ENCODE peak calls at places on chromosomes 16 and 17, in six cellular contexts. One of them, this sample, is unnamed.

GRCh38 chr16:79185681-79186080 is 414.9 kb downstream of the MAF start:
- DNase-seq in CD8-positive, alpha-beta T cell: no peak
- DNase-seq in AG10803: no peak
- DNase-seq in A549: no peak
- DNase-seq in tibial artery: no peak
- DNase-seq in fibroblast of lung: no peak
- DNase-seq in this sample: no peak

GRCh38 chr17:8869416-8869815 is 1.9 kb upstream of the PIK3R6 start:
- DNase-seq in CD8-positive, alpha-beta T cell: no peak
- DNase-seq in AG10803: no peak
- DNase-seq in A549: no peak
- DNase-seq in tibial artery: no peak
- DNase-seq in fibroblast of lung: no peak
- DNase-seq in this sample: peak

GRCh38 chr17:17836818-17837379 is at the start of gene SREBF1:
- DNase-seq in CD8-positive, alpha-beta T cell: peak
- DNase-seq in AG10803: no peak
- DNase-seq in A549: peak
- DNase-seq in tibial artery: peak
- DNase-seq in fibroblast of lung: peak
- DNase-seq in this sample: no peak

GRCh38 chr17:2179615-2180295 is 123.8 kb downstream of the SMG6 start:
- DNase-seq in CD8-positive, alpha-beta T cell: no peak
- DNase-seq in AG10803: peak
- DNase-seq in A549: no peak
- DNase-seq in tibial artery: peak
- DNase-seq in fibroblast of lung: peak
- DNase-seq in this sample: no peak

GRCh38 chr17:29433551-29433950 is 43.4 kb downstream of the TAOK1 start:
- DNase-seq in CD8-positive, alpha-beta T cell: no peak
- DNase-seq in AG10803: no peak
- DNase-seq in A549: no peak
- DNase-seq in tibial artery: no peak
- DNase-seq in fibroblast of lung: no peak
- DNase-seq in this sample: no peak

GRCh38 chr17:44909681-44910144 is 5.6 kb downstream of the GFAP start:
- DNase-seq in CD8-positive, alpha-beta T cell: no peak
- DNase-seq in AG10803: peak
- DNase-seq in A549: no peak
- DNase-seq in tibial artery: no peak
- DNase-seq in fibroblast of lung: peak
- DNase-seq in this sample: no peak

GRCh38 chr17:10305336-10306096 is 67.3 kb downstream of the MYH13 start:
- DNase-seq in CD8-positive, alpha-beta T cell: no peak
- DNase-seq in AG10803: no peak
- DNase-seq in A549: no peak
- DNase-seq in tibial artery: no peak
- DNase-seq in fibroblast of lung: no peak
- DNase-seq in this sample: no peak

GRCh38 chr16:64092284-64092683 is 1029.6 kb downstream of the CDH11 start:
- DNase-seq in CD8-positive, alpha-beta T cell: no peak
- DNase-seq in AG10803: peak
- DNase-seq in A549: peak
- DNase-seq in tibial artery: no peak
- DNase-seq in fibroblast of lung: peak
- DNase-seq in this sample: no peak

GRCh38 chr17:70298929-70299529 is 129.7 kb downstream of the KCNJ2 start:
- DNase-seq in CD8-positive, alpha-beta T cell: no peak
- DNase-seq in AG10803: no peak
- DNase-seq in A549: no peak
- DNase-seq in tibial artery: no peak
- DNase-seq in fibroblast of lung: no peak
- DNase-seq in this sample: no peak

GRCh38 chr16:19177111-19177747 is 9.2 kb downstream of the SYT17 start:
- DNase-seq in CD8-positive, alpha-beta T cell: no peak
- DNase-seq in AG10803: no peak
- DNase-seq in A549: peak
- DNase-seq in tibial artery: no peak
- DNase-seq in fibroblast of lung: no peak
- DNase-seq in this sample: no peak

GRCh38 chr17:68794636-68795503 is 160.3 kb downstream of the ABCA8 start:
- DNase-seq in CD8-positive, alpha-beta T cell: no peak
- DNase-seq in AG10803: peak
- DNase-seq in A549: no peak
- DNase-seq in tibial artery: peak
- DNase-seq in fibroblast of lung: peak
- DNase-seq in this sample: no peak

GRCh38 chr17:34581446-34582184 is 2.2 kb downstream of the TMEM132E start:
- DNase-seq in CD8-positive, alpha-beta T cell: no peak
- DNase-seq in AG10803: no peak
- DNase-seq in A549: no peak
- DNase-seq in tibial artery: no peak
- DNase-seq in fibroblast of lung: no peak
- DNase-seq in this sample: no peak

GRCh38 chr16:75048546-75048945 is 49.7 kb downstream of the ZNRF1 start:
- DNase-seq in CD8-positive, alpha-beta T cell: no peak
- DNase-seq in AG10803: no peak
- DNase-seq in A549: no peak
- DNase-seq in tibial artery: no peak
- DNase-seq in fibroblast of lung: peak
- DNase-seq in this sample: no peak

GRCh38 chr17:2964831-2965230 is 98.6 kb downstream of the OR1D5 start:
- DNase-seq in CD8-positive, alpha-beta T cell: no peak
- DNase-seq in AG10803: no peak
- DNase-seq in A549: no peak
- DNase-seq in tibial artery: no peak
- DNase-seq in fibroblast of lung: no peak
- DNase-seq in this sample: no peak

GRCh38 chr17:27463235-27463677 is 7.0 kb downstream of the KSR1 start:
- DNase-seq in CD8-positive, alpha-beta T cell: no peak
- DNase-seq in AG10803: peak
- DNase-seq in A549: no peak
- DNase-seq in tibial artery: no peak
- DNase-seq in fibroblast of lung: peak
- DNase-seq in this sample: no peak

GRCh38 chr17:27466748-27467375 is 10.6 kb downstream of the KSR1 start:
- DNase-seq in CD8-positive, alpha-beta T cell: peak
- DNase-seq in AG10803: no peak
- DNase-seq in A549: no peak
- DNase-seq in tibial artery: no peak
- DNase-seq in fibroblast of lung: no peak
- DNase-seq in this sample: no peak

GRCh38 chr17:27464431-27464830 is 8.2 kb downstream of the KSR1 start:
- DNase-seq in CD8-positive, alpha-beta T cell: no peak
- DNase-seq in AG10803: no peak
- DNase-seq in A549: no peak
- DNase-seq in tibial artery: no peak
- DNase-seq in fibroblast of lung: no peak
- DNase-seq in this sample: no peak

GRCh38 chr17:27469256-27469655 is 13.0 kb downstream of the KSR1 start:
- DNase-seq in CD8-positive, alpha-beta T cell: no peak
- DNase-seq in AG10803: no peak
- DNase-seq in A549: no peak
- DNase-seq in tibial artery: no peak
- DNase-seq in fibroblast of lung: no peak
- DNase-seq in this sample: no peak

DNA sequence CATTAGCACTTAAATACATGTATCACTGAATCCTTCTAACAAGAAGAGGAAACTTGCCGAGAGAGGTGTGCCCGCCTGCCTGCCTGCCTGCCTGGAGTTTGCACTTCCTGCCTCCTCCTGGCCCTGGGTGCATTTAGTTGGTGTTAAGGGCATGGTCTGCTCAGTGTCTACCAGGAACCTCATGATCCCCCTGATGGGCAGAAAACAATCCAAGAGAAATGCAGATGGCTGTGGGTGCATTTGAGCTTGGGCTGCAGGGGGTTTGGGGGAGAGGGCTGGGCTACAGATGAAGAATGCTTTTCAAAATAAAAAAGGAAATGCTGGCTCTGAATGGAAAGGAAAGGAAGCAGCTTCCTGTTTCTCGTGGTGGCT is 10.1 kb downstream of the KSR1 start:
- DNase-seq in CD8-positive, alpha-beta T cell: peak
- DNase-seq in AG10803: no peak
- DNase-seq in A549: no peak
- DNase-seq in tibial artery: no peak
- DNase-seq in fibroblast of lung: no peak
- DNase-seq in this sample: no peak
- H3K4me3 ChIP-seq in CD8-positive, alpha-beta T cell: no peak
- H3K4me3 ChIP-seq in AG10803: no peak
- H3K4me3 ChIP-seq in A549: no peak
- H3K4me3 ChIP-seq in tibial artery: no peak
- H3K4me3 ChIP-seq in fibroblast of lung: no peak
- H3K4me3 ChIP-seq in this sample: no peak

GRCh38 chr16:30761427-30761927 is 385 bp downstream of the CFAP119 start:
- DNase-seq in CD8-positive, alpha-beta T cell: peak
- DNase-seq in AG10803: no peak
- DNase-seq in A549: no peak
- DNase-seq in tibial artery: no peak
- DNase-seq in fibroblast of lung: peak
- DNase-seq in this sample: no peak
- TF ChIP-seq CTCF in CD8-positive, alpha-beta T cell: no peak
- TF ChIP-seq CTCF in AG10803: no peak
- TF ChIP-seq CTCF in A549: no peak
- TF ChIP-seq CTCF in tibial artery: no peak
- TF ChIP-seq CTCF in fibroblast of lung: no peak
- TF ChIP-seq CTCF in this sample: no peak

GRCh38 chr16:89931305-89931896 is 8.3 kb downstream of the TUBB3 start:
- DNase-seq in CD8-positive, alpha-beta T cell: no peak
- DNase-seq in AG10803: no peak
- DNase-seq in A549: no peak
- DNase-seq in tibial artery: no peak
- DNase-seq in fibroblast of lung: no peak
- DNase-seq in this sample: no peak
- H3K4me3 ChIP-seq in CD8-positive, alpha-beta T cell: no peak
- H3K4me3 ChIP-seq in AG10803: no peak
- H3K4me3 ChIP-seq in A549: no peak
- H3K4me3 ChIP-seq in tibial artery: no peak
- H3K4me3 ChIP-seq in fibroblast of lung: no peak
- H3K4me3 ChIP-seq in this sample: no peak

GRCh38 chr17:41417576-41418015 is 6.8 kb downstream of the KRT37 start:
- DNase-seq in CD8-positive, alpha-beta T cell: no peak
- DNase-seq in AG10803: no peak
- DNase-seq in A549: no peak
- DNase-seq in tibial artery: no peak
- DNase-seq in fibroblast of lung: no peak
- DNase-seq in this sample: no peak
- TF ChIP-seq CTCF in CD8-positive, alpha-beta T cell: no peak
- TF ChIP-seq CTCF in AG10803: peak
- TF ChIP-seq CTCF in A549: peak
- TF ChIP-seq CTCF in tibial artery: no peak
- TF ChIP-seq CTCF in fibroblast of lung: peak
- TF ChIP-seq CTCF in this sample: no peak

GRCh38 chr17:35791681-35792350 is 3.6 kb downstream of the MMP28 start:
- DNase-seq in CD8-positive, alpha-beta T cell: no peak
- DNase-seq in AG10803: no peak
- DNase-seq in A549: no peak
- DNase-seq in tibial artery: no peak
- DNase-seq in fibroblast of lung: no peak
- DNase-seq in this sample: no peak

GRCh38 chr17:35790826-35791225 is 4.6 kb downstream of the MMP28 start:
- DNase-seq in CD8-positive, alpha-beta T cell: no peak
- DNase-seq in AG10803: no peak
- DNase-seq in A549: no peak
- DNase-seq in tibial artery: no peak
- DNase-seq in fibroblast of lung: no peak
- DNase-seq in this sample: peak

GRCh38 chr17:35786941-35787432 is 8.5 kb downstream of the MMP28 start:
- DNase-seq in CD8-positive, alpha-beta T cell: no peak
- DNase-seq in AG10803: no peak
- DNase-seq in A549: peak
- DNase-seq in tibial artery: no peak
- DNase-seq in fibroblast of lung: no peak
- DNase-seq in this sample: no peak

GRCh38 chr17:35788504-35788998 is 6.9 kb downstream of the MMP28 start:
- DNase-seq in CD8-positive, alpha-beta T cell: no peak
- DNase-seq in AG10803: peak
- DNase-seq in A549: peak
- DNase-seq in tibial artery: no peak
- DNase-seq in fibroblast of lung: peak
- DNase-seq in this sample: no peak

DNA sequence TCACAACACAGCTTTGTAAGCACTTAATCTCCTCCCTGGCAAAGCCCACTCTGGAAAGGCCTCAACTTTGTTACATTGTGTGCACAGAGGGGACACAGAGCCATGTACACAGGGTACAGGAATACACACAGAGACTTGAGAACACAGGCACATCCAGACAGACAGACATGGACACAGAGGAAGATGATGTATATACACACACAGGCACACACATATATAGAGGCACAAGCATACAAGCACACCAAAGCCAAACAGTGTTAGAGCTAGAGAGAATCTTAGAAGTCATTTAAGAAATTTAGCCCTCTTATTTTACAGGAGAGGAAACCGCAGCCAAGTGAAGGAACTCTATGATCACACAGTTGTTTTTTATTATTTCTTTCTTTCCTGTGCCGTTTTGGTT is 6.4 kb downstream of the MMP28 start:
- DNase-seq in CD8-positive, alpha-beta T cell: no peak
- DNase-seq in AG10803: no peak
- DNase-seq in A549: no peak
- DNase-seq in tibial artery: no peak
- DNase-seq in fibroblast of lung: no peak
- DNase-seq in this sample: no peak
- H3K4me3 ChIP-seq in CD8-positive, alpha-beta T cell: no peak
- H3K4me3 ChIP-seq in AG10803: no peak
- H3K4me3 ChIP-seq in A549: no peak
- H3K4me3 ChIP-seq in tibial artery: no peak
- H3K4me3 ChIP-seq in fibroblast of lung: no peak
- H3K4me3 ChIP-seq in this sample: no peak

GRCh38 chr16:66273644-66274334 is 92.7 kb upstream of the CDH5 start:
- DNase-seq in CD8-positive, alpha-beta T cell: no peak
- DNase-seq in AG10803: peak
- DNase-seq in A549: peak
- DNase-seq in tibial artery: no peak
- DNase-seq in fibroblast of lung: peak
- DNase-seq in this sample: no peak
- TF ChIP-seq CTCF in CD8-positive, alpha-beta T cell: no peak
- TF ChIP-seq CTCF in AG10803: peak
- TF ChIP-seq CTCF in A549: no peak
- TF ChIP-seq CTCF in tibial artery: no peak
- TF ChIP-seq CTCF in fibroblast of lung: peak
- TF ChIP-seq CTCF in this sample: no peak